ENCODE peak calls at places on chromosomes 4 and X, in nine cellular contexts. A, L, T, K, D, J, U, M and Y are unnamed samples.

GRCh38 chr4:70874268-70875156 is 27.7 kb upstream of the MOB1B start:
- DNase-seq in A (no peak), L (no peak), T (no peak), K (no peak), D (no peak), J (no peak), U (no peak), M (no peak), Y (no peak)

GRCh38 chr4:71141125-71141524 is 147.7 kb downstream of the DCK start:
- DNase-seq in A (no peak), L (no peak), T (no peak), K (no peak), D (no peak), J (no peak), U (no peak), M (no peak), Y (no peak)

GRCh38 chr4:15004701-15005301 is 2.5 kb downstream of the CPEB2 start:
- DNase-seq in A (peak; percentile 91), L (peak; percentile 65), T (peak; percentile 87), K (peak; percentile 71), D (peak; percentile 91), J (peak; percentile 95), U (peak; percentile 8), M (peak; percentile 93), Y (peak; percentile 72)

GRCh38 chrX:119503484-119503861 is 35.2 kb downstream of the SLC25A5 start:
- DNase-seq in A (peak; percentile 47), L (no peak), T (peak; percentile 56), K (no peak), D (peak; percentile 59), J (no peak), U (no peak), M (peak; percentile 53), Y (no peak)

GRCh38 chr4:4596720-4597119 is 54.9 kb upstream of the STX18 start:
- DNase-seq in A (no peak), L (no peak), T (no peak), K (no peak), D (no peak), J (no peak), U (no peak), M (no peak), Y (no peak)

GRCh38 chrX:139920306-139920705 is 12.5 kb downstream of the ATP11C start:
- DNase-seq in A (no peak), L (peak; percentile 9), T (no peak), K (no peak), D (no peak), J (no peak), U (no peak), M (no peak), Y (peak; percentile 50)

GRCh38 chr4:100913685-100914084 is 395.9 kb upstream of the EMCN start:
- DNase-seq in A (no peak), L (no peak), T (no peak), K (no peak), D (no peak), J (no peak), U (no peak), M (no peak), Y (no peak)

GRCh38 chr4:90127706-90128345 is 632 bp downstream of the CCSER1 start:
- DNase-seq in A (no peak), L (no peak), T (peak; percentile 52), K (no peak), D (no peak), J (peak; percentile 90), U (no peak), M (peak; percentile 50), Y (peak; percentile 23)

GRCh38 chr4:13344216-13344615 is 139.9 kb downstream of the RAB28 start:
- DNase-seq in A (no peak), L (peak; percentile 11), T (no peak), K (no peak), D (no peak), J (no peak), U (no peak), M (no peak), Y (no peak)

GRCh38 chrX:49162620-49163019 is at the start of gene MAGIX:
- DNase-seq in A (no peak), L (no peak), T (no peak), K (no peak), D (no peak), J (peak; percentile 89), U (no peak), M (peak; percentile 71), Y (no peak)

GRCh38 chrX:115134366-115134765 is 54.8 kb upstream of the RBMXL3 start:
- DNase-seq in A (no peak), L (no peak), T (no peak), K (no peak), D (no peak), J (no peak), U (no peak), M (no peak), Y (no peak)

GRCh38 chrX:103658681-103659433 is 27.6 kb downstream of the MORF4L2 start:
- DNase-seq in A (no peak), L (no peak), T (no peak), K (no peak), D (no peak), J (no peak), U (no peak), M (no peak), Y (no peak)

GRCh38 chrX:103651374-103651773 is 22.6 kb downstream of the TCEAL1 start:
- DNase-seq in A (no peak), L (no peak), T (no peak), K (no peak), D (no peak), J (no peak), U (no peak), M (no peak), Y (no peak)

DNA sequence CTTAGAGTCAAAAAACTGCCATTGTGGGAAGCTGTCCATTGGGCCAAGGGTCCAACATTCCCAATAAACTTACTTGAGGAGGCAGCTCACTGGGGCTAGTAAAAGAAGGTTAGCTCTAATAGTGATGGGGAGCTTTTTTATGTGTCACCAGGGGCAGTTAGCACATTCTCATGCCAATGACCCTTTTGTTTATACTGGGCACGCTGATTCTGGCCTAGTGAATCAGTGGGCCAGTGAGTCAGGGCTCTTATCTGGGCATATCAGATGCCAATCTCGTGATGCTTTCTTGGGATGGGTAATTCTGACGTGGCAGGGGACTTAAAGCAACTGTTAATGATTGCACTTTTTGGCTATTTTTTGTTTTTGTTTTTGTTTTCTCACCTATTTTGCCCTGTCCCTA is 27.8 kb downstream of the TCEAL1 start:
- DNase-seq in A (no peak), L (no peak), T (no peak), K (no peak), D (no peak), J (no peak), U (no peak), M (no peak), Y (no peak)
- TF ChIP-seq POLR2A in A (no peak), L (no peak), T (no peak), K (no peak), D (no peak), J (no peak), U (no peak), M (no peak), Y (no peak)

GRCh38 chrX:123876844-123877243 is 17.0 kb downstream of the XIAP start:
- DNase-seq in A (no peak), L (no peak), T (no peak), K (no peak), D (no peak), J (no peak), U (no peak), M (no peak), Y (no peak)

GRCh38 chrX:123878177-123878576 is 18.3 kb downstream of the XIAP start:
- DNase-seq in A (no peak), L (no peak), T (no peak), K (no peak), D (no peak), J (no peak), U (no peak), M (no peak), Y (no peak)

GRCh38 chrX:123871309-123871708 is 11.5 kb downstream of the XIAP start:
- DNase-seq in A (no peak), L (no peak), T (no peak), K (no peak), D (no peak), J (no peak), U (no peak), M (no peak), Y (no peak)

GRCh38 chrX:123876177-123876576 is 16.3 kb downstream of the XIAP start:
- DNase-seq in A (no peak), L (no peak), T (no peak), K (no peak), D (no peak), J (no peak), U (no peak), M (no peak), Y (no peak)

DNA sequence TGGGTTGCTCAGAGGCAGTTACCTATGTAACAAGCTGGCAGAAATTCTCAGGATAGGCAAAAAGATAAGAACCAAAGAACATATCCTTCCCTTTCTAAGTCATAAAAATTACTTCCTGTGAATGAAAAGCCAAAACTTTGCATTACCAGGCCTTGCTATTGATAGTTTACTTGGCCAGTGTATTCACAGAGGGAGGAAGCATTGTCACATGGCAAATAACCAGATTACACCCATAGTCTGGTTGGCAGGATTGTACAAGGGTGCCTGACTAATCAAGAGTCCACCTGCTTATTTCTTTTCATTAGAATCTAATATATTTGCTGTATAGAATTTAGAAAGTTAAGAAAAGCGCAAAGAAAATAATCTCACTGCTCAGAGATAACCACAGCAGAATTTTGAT is 14.1 kb downstream of the XIAP start:
- DNase-seq in A (no peak), L (no peak), T (no peak), K (no peak), D (no peak), J (no peak), U (no peak), M (no peak), Y (peak; percentile 1)
- TF ChIP-seq POLR2A in A (no peak), L (no peak), T (no peak), K (no peak), D (no peak), J (no peak), U (no peak), M (no peak), Y (no peak)

GRCh38 chrX:107676559-107677378 is 48.5 kb downstream of the PRPS1 start:
- DNase-seq in A (peak; percentile 74), L (peak; percentile 66), T (peak; percentile 82), K (peak; percentile 74), D (peak; percentile 92), J (peak; percentile 96), U (no peak), M (peak; percentile 77), Y (peak; percentile 65)
- TF ChIP-seq POLR2A in A (peak; percentile 82), L (peak; percentile 72), T (no peak), K (peak; percentile 73), D (no peak), J (peak; percentile 74), U (no peak), M (no peak), Y (peak; percentile 93)

DNA sequence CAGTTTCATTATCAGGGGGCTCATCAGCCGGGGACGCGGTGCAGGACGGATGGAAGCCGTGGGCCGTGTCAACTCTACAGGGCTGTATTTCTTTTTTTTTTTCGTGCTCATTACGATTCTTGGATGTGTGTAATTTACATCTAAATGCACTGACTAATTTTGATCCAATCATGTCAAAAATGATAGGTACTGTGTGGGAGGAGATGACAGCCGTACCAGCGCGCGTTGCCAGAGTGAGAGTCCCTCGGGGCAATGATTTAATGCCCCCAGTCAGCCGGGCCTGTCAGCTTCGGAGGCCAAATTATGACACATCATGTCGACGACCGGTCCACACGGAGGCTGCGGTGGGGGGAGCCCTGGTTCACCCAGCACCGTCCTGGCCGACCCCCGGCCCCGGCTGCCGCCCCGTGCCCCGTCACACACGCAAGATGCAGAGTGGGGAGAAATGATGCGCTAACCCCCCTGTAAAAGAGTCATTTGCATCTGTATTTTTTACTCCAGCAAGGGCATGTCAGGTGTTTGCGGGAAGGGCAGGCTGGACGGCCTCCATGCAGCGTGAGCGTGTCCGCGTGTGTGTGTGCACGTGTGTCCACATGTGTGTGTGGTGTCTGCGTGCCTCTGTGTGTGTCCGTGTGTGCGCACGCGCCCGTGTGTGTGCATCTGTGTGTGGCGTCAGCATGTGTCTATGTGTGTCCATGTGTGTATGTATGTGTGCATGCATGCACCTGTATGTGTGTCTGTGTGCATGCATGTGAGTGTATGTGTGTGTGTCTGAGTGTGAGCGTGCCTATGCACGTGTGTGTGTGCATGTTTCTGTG is 74.3 kb upstream of the PPP2R3B start:
- DNase-seq in A (no peak), L (no peak), T (no peak), K (no peak), D (no peak), J (peak; percentile 74), U (no peak), M (no peak), Y (no peak)
- TF ChIP-seq POLR2A in A (no peak), L (no peak), T (no peak), K (no peak), D (no peak), J (no peak), U (no peak), M (no peak), Y (no peak)